ENCODE peak calls at places on chromosomes 16 and 17, in nine cellular contexts. One of them, this sample, is unnamed.

GRCh38 chr17:72400863-72401262 is 280.0 kb downstream of the SOX9 start:
- DNase-seq in transverse colon: no peak
- DNase-seq in brain microvascular endothelial cell: no peak
- DNase-seq in Peyer's patch: no peak
- DNase-seq in NB4: no peak
- DNase-seq in lung: no peak
- DNase-seq in tibial artery: no peak
- DNase-seq in endothelial cell: no peak
- DNase-seq in tibial nerve: no peak
- DNase-seq in this sample: no peak

GRCh38 chr17:72687941-72688340 is 404.5 kb downstream of the SLC39A11 start:
- DNase-seq in transverse colon: no peak
- DNase-seq in brain microvascular endothelial cell: no peak
- DNase-seq in Peyer's patch: no peak
- DNase-seq in NB4: no peak
- DNase-seq in lung: no peak
- DNase-seq in tibial artery: no peak
- DNase-seq in endothelial cell: no peak
- DNase-seq in tibial nerve: no peak
- DNase-seq in this sample: no peak

GRCh38 chr17:77096570-77097214 is 44.1 kb upstream of the SEC14L1 start:
- DNase-seq in transverse colon: no peak
- DNase-seq in brain microvascular endothelial cell: no peak
- DNase-seq in Peyer's patch: no peak
- DNase-seq in NB4: peak
- DNase-seq in lung: no peak
- DNase-seq in tibial artery: no peak
- DNase-seq in endothelial cell: no peak
- DNase-seq in tibial nerve: no peak
- DNase-seq in this sample: no peak

GRCh38 chr16:3770530-3770929 is 53.2 kb upstream of the TRAP1 start:
- DNase-seq in transverse colon: no peak
- DNase-seq in brain microvascular endothelial cell: no peak
- DNase-seq in Peyer's patch: no peak
- DNase-seq in NB4: no peak
- DNase-seq in lung: no peak
- DNase-seq in tibial artery: no peak
- DNase-seq in endothelial cell: no peak
- DNase-seq in tibial nerve: no peak
- DNase-seq in this sample: no peak

GRCh38 chr17:39014795-39015545 is 47.8 kb upstream of the FBXO47 start:
- DNase-seq in transverse colon: no peak
- DNase-seq in brain microvascular endothelial cell: no peak
- DNase-seq in Peyer's patch: no peak
- DNase-seq in NB4: peak
- DNase-seq in lung: no peak
- DNase-seq in tibial artery: no peak
- DNase-seq in endothelial cell: no peak
- DNase-seq in tibial nerve: no peak
- DNase-seq in this sample: no peak

GRCh38 chr17:74089869-74090464 is 113.5 kb upstream of the RPL38 start:
- DNase-seq in transverse colon: peak
- DNase-seq in brain microvascular endothelial cell: peak
- DNase-seq in Peyer's patch: peak
- DNase-seq in NB4: peak
- DNase-seq in lung: peak
- DNase-seq in tibial artery: no peak
- DNase-seq in endothelial cell: peak
- DNase-seq in tibial nerve: no peak
- DNase-seq in this sample: peak

GRCh38 chr17:82236142-82236971 is 7.5 kb downstream of the SLC16A3 start:
- DNase-seq in transverse colon: peak
- DNase-seq in brain microvascular endothelial cell: no peak
- DNase-seq in Peyer's patch: peak
- DNase-seq in NB4: peak
- DNase-seq in lung: no peak
- DNase-seq in tibial artery: peak
- DNase-seq in endothelial cell: peak
- DNase-seq in tibial nerve: peak
- DNase-seq in this sample: no peak

GRCh38 chr17:55454906-55455474 is 33.4 kb upstream of the MMD start:
- DNase-seq in transverse colon: no peak
- DNase-seq in brain microvascular endothelial cell: peak
- DNase-seq in Peyer's patch: no peak
- DNase-seq in NB4: no peak
- DNase-seq in lung: no peak
- DNase-seq in tibial artery: no peak
- DNase-seq in endothelial cell: no peak
- DNase-seq in tibial nerve: no peak
- DNase-seq in this sample: no peak

GRCh38 chr17:40021471-40021961 is 6.3 kb downstream of the CSF3 start:
- DNase-seq in transverse colon: no peak
- DNase-seq in brain microvascular endothelial cell: no peak
- DNase-seq in Peyer's patch: no peak
- DNase-seq in NB4: no peak
- DNase-seq in lung: no peak
- DNase-seq in tibial artery: no peak
- DNase-seq in endothelial cell: no peak
- DNase-seq in tibial nerve: no peak
- DNase-seq in this sample: no peak

GRCh38 chr17:19724501-19725420 is 8.4 kb upstream of the SLC47A2 start:
- DNase-seq in transverse colon: peak
- DNase-seq in brain microvascular endothelial cell: no peak
- DNase-seq in Peyer's patch: peak
- DNase-seq in NB4: peak
- DNase-seq in lung: peak
- DNase-seq in tibial artery: peak
- DNase-seq in endothelial cell: no peak
- DNase-seq in tibial nerve: peak
- DNase-seq in this sample: peak

GRCh38 chr17:43645765-43646481 is 15.8 kb downstream of the MEOX1 start:
- DNase-seq in transverse colon: peak
- DNase-seq in brain microvascular endothelial cell: no peak
- DNase-seq in Peyer's patch: peak
- DNase-seq in NB4: no peak
- DNase-seq in lung: peak
- DNase-seq in tibial artery: peak
- DNase-seq in endothelial cell: peak
- DNase-seq in tibial nerve: peak
- DNase-seq in this sample: no peak

GRCh38 chr17:19003966-19004600 is 481 bp downstream of the FAM83G start:
- DNase-seq in transverse colon: peak
- DNase-seq in brain microvascular endothelial cell: no peak
- DNase-seq in Peyer's patch: peak
- DNase-seq in NB4: no peak
- DNase-seq in lung: no peak
- DNase-seq in tibial artery: no peak
- DNase-seq in endothelial cell: no peak
- DNase-seq in tibial nerve: no peak
- DNase-seq in this sample: no peak

GRCh38 chr17:75509528-75510258 is 5.6 kb downstream of the CASKIN2 start:
- DNase-seq in transverse colon: no peak
- DNase-seq in brain microvascular endothelial cell: no peak
- DNase-seq in Peyer's patch: no peak
- DNase-seq in NB4: no peak
- DNase-seq in lung: no peak
- DNase-seq in tibial artery: no peak
- DNase-seq in endothelial cell: no peak
- DNase-seq in tibial nerve: no peak
- DNase-seq in this sample: no peak

GRCh38 chr16:77374384-77374783 is 60.5 kb downstream of the ADAMTS18 start:
- DNase-seq in transverse colon: no peak
- DNase-seq in brain microvascular endothelial cell: no peak
- DNase-seq in Peyer's patch: no peak
- DNase-seq in NB4: no peak
- DNase-seq in lung: no peak
- DNase-seq in tibial artery: no peak
- DNase-seq in endothelial cell: no peak
- DNase-seq in tibial nerve: no peak
- DNase-seq in this sample: no peak

GRCh38 chr17:34167359-34167758 is 87.7 kb upstream of the CCL2 start:
- DNase-seq in transverse colon: no peak
- DNase-seq in brain microvascular endothelial cell: no peak
- DNase-seq in Peyer's patch: no peak
- DNase-seq in NB4: no peak
- DNase-seq in lung: no peak
- DNase-seq in tibial artery: no peak
- DNase-seq in endothelial cell: no peak
- DNase-seq in tibial nerve: no peak
- DNase-seq in this sample: no peak

GRCh38 chr17:19647697-19648474 is 665 bp upstream of the ALDH3A2 start:
- DNase-seq in transverse colon: peak
- DNase-seq in brain microvascular endothelial cell: peak
- DNase-seq in Peyer's patch: peak
- DNase-seq in NB4: peak
- DNase-seq in lung: peak
- DNase-seq in tibial artery: peak
- DNase-seq in endothelial cell: peak
- DNase-seq in tibial nerve: peak
- DNase-seq in this sample: peak

GRCh38 chr16:19835989-19836421 is 48.6 kb downstream of the GPRC5B start:
- DNase-seq in transverse colon: no peak
- DNase-seq in brain microvascular endothelial cell: peak
- DNase-seq in Peyer's patch: no peak
- DNase-seq in NB4: no peak
- DNase-seq in lung: no peak
- DNase-seq in tibial artery: no peak
- DNase-seq in endothelial cell: no peak
- DNase-seq in tibial nerve: no peak
- DNase-seq in this sample: no peak

GRCh38 chr16:82671743-82672142 is 45.0 kb downstream of the CDH13 start:
- DNase-seq in transverse colon: peak
- DNase-seq in brain microvascular endothelial cell: no peak
- DNase-seq in Peyer's patch: peak
- DNase-seq in NB4: peak
- DNase-seq in lung: no peak
- DNase-seq in tibial artery: no peak
- DNase-seq in endothelial cell: no peak
- DNase-seq in tibial nerve: no peak
- DNase-seq in this sample: no peak
- TF ChIP-seq CTCF in transverse colon: no peak
- TF ChIP-seq CTCF in brain microvascular endothelial cell: peak
- TF ChIP-seq CTCF in Peyer's patch: peak
- TF ChIP-seq CTCF in NB4: peak
- TF ChIP-seq CTCF in lung: no peak
- TF ChIP-seq CTCF in tibial artery: no peak
- TF ChIP-seq CTCF in endothelial cell: peak
- TF ChIP-seq CTCF in tibial nerve: no peak
- TF ChIP-seq CTCF in this sample: peak

GRCh38 chr17:27384261-27384701 is 72.0 kb upstream of the KSR1 start:
- DNase-seq in transverse colon: peak
- DNase-seq in brain microvascular endothelial cell: peak
- DNase-seq in Peyer's patch: no peak
- DNase-seq in NB4: no peak
- DNase-seq in lung: no peak
- DNase-seq in tibial artery: peak
- DNase-seq in endothelial cell: no peak
- DNase-seq in tibial nerve: no peak
- DNase-seq in this sample: peak
- TF ChIP-seq CTCF in transverse colon: no peak
- TF ChIP-seq CTCF in brain microvascular endothelial cell: peak
- TF ChIP-seq CTCF in Peyer's patch: no peak
- TF ChIP-seq CTCF in NB4: no peak
- TF ChIP-seq CTCF in lung: no peak
- TF ChIP-seq CTCF in tibial artery: peak
- TF ChIP-seq CTCF in endothelial cell: no peak
- TF ChIP-seq CTCF in tibial nerve: no peak
- TF ChIP-seq CTCF in this sample: no peak

GRCh38 chr17:3980381-3980975 is 16.2 kb upstream of the ATP2A3 start:
- DNase-seq in transverse colon: no peak
- DNase-seq in brain microvascular endothelial cell: no peak
- DNase-seq in Peyer's patch: no peak
- DNase-seq in NB4: no peak
- DNase-seq in lung: no peak
- DNase-seq in tibial artery: no peak
- DNase-seq in endothelial cell: no peak
- DNase-seq in tibial nerve: no peak
- DNase-seq in this sample: no peak

GRCh38 chr17:3982541-3983017 is 18.3 kb upstream of the ATP2A3 start:
- DNase-seq in transverse colon: no peak
- DNase-seq in brain microvascular endothelial cell: no peak
- DNase-seq in Peyer's patch: no peak
- DNase-seq in NB4: no peak
- DNase-seq in lung: no peak
- DNase-seq in tibial artery: no peak
- DNase-seq in endothelial cell: no peak
- DNase-seq in tibial nerve: no peak
- DNase-seq in this sample: no peak

GRCh38 chr17:3983945-3984484 is 19.8 kb upstream of the ATP2A3 start:
- DNase-seq in transverse colon: no peak
- DNase-seq in brain microvascular endothelial cell: peak
- DNase-seq in Peyer's patch: no peak
- DNase-seq in NB4: peak
- DNase-seq in lung: no peak
- DNase-seq in tibial artery: no peak
- DNase-seq in endothelial cell: peak
- DNase-seq in tibial nerve: no peak
- DNase-seq in this sample: no peak

GRCh38 chr17:3981455-3981854 is 17.2 kb upstream of the ATP2A3 start:
- DNase-seq in transverse colon: no peak
- DNase-seq in brain microvascular endothelial cell: no peak
- DNase-seq in Peyer's patch: no peak
- DNase-seq in NB4: no peak
- DNase-seq in lung: no peak
- DNase-seq in tibial artery: no peak
- DNase-seq in endothelial cell: no peak
- DNase-seq in tibial nerve: no peak
- DNase-seq in this sample: no peak

GRCh38 chr17:3982113-3982512 is 17.9 kb upstream of the ATP2A3 start:
- DNase-seq in transverse colon: no peak
- DNase-seq in brain microvascular endothelial cell: no peak
- DNase-seq in Peyer's patch: no peak
- DNase-seq in NB4: no peak
- DNase-seq in lung: no peak
- DNase-seq in tibial artery: no peak
- DNase-seq in endothelial cell: no peak
- DNase-seq in tibial nerve: no peak
- DNase-seq in this sample: no peak
- TF ChIP-seq CTCF in transverse colon: no peak
- TF ChIP-seq CTCF in brain microvascular endothelial cell: no peak
- TF ChIP-seq CTCF in Peyer's patch: no peak
- TF ChIP-seq CTCF in NB4: no peak
- TF ChIP-seq CTCF in lung: no peak
- TF ChIP-seq CTCF in tibial artery: no peak
- TF ChIP-seq CTCF in endothelial cell: no peak
- TF ChIP-seq CTCF in tibial nerve: no peak
- TF ChIP-seq CTCF in this sample: no peak

GRCh38 chr16:67260426-67261063 is 11.8 kb downstream of the SLC9A5 start:
- DNase-seq in transverse colon: no peak
- DNase-seq in brain microvascular endothelial cell: peak
- DNase-seq in Peyer's patch: no peak
- DNase-seq in NB4: peak
- DNase-seq in lung: no peak
- DNase-seq in tibial artery: no peak
- DNase-seq in endothelial cell: no peak
- DNase-seq in tibial nerve: no peak
- DNase-seq in this sample: no peak
- TF ChIP-seq CTCF in transverse colon: peak
- TF ChIP-seq CTCF in brain microvascular endothelial cell: peak
- TF ChIP-seq CTCF in Peyer's patch: peak
- TF ChIP-seq CTCF in NB4: peak
- TF ChIP-seq CTCF in lung: peak
- TF ChIP-seq CTCF in tibial artery: no peak
- TF ChIP-seq CTCF in endothelial cell: peak
- TF ChIP-seq CTCF in tibial nerve: no peak
- TF ChIP-seq CTCF in this sample: peak